ENCODE peak calls at places on chromosomes 11 and 22, in eight cellular contexts. H is IMR-90, V is uterus, L is transverse colon, X is ovary, Q is A549, M is lower leg skin, A is spleen. Y is an unnamed sample.

GRCh38 chr22:32473388-32473952 is 1.1 kb upstream of the FBXO7 start:
- DNase-seq in H (peak; percentile 70), V (peak; percentile 16), L (peak; percentile 30), X (peak; percentile 30), Q (peak; percentile 63), M (no peak), A (no peak), Y (peak; percentile 11)

GRCh38 chr11:71153005-71153395 is 99.4 kb downstream of the SHANK2 start:
- DNase-seq in H (peak; percentile 31), V (no peak), L (peak; percentile 13), X (no peak), Q (peak; percentile 38), M (no peak), A (no peak), Y (no peak)

GRCh38 chr11:67640758-67641113 is 1.2 kb upstream of the TBX10 start:
- DNase-seq in H (no peak), V (no peak), L (no peak), X (no peak), Q (no peak), M (no peak), A (no peak), Y (no peak)

GRCh38 chr11:9047986-9048522 is 43.3 kb downstream of the SCUBE2 start:
- DNase-seq in H (peak; percentile 34), V (no peak), L (no peak), X (no peak), Q (no peak), M (no peak), A (no peak), Y (no peak)

GRCh38 chr11:58900479-58901420 is 38.5 kb upstream of the GLYATL1 start:
- DNase-seq in H (peak; percentile 73), V (no peak), L (peak; percentile 82), X (no peak), Q (peak; percentile 85), M (peak; percentile 60), A (peak; percentile 78), Y (peak; percentile 70)

GRCh38 chr11:69257134-69257533 is 36.8 kb upstream of the MYEOV start:
- DNase-seq in H (no peak), V (no peak), L (no peak), X (no peak), Q (no peak), M (no peak), A (peak; percentile 51), Y (no peak)

GRCh38 chr22:30813936-30814335 is 119.3 kb downstream of the OSBP2 start:
- DNase-seq in H (no peak), V (no peak), L (no peak), X (no peak), Q (no peak), M (no peak), A (no peak), Y (no peak)

GRCh38 chr11:116866774-116867455 is 29.5 kb upstream of the APOA1 start:
- DNase-seq in H (no peak), V (no peak), L (no peak), X (no peak), Q (no peak), M (no peak), A (no peak), Y (no peak)

GRCh38 chr22:48210812-48211211 is 1448.4 kb downstream of the TBC1D22A start:
- DNase-seq in H (no peak), V (no peak), L (no peak), X (no peak), Q (no peak), M (no peak), A (no peak), Y (no peak)

GRCh38 chr11:12680940-12681258 is 6.7 kb downstream of the TEAD1 start:
- DNase-seq in H (no peak), V (no peak), L (no peak), X (no peak), Q (no peak), M (no peak), A (no peak), Y (no peak)

GRCh38 chr11:17209939-17210245 is 2.1 kb upstream of the PIK3C2A start:
- DNase-seq in H (no peak), V (no peak), L (no peak), X (no peak), Q (no peak), M (no peak), A (no peak), Y (no peak)

GRCh38 chr11:110251837-110252236 is 44.6 kb downstream of the RDX start:
- DNase-seq in H (peak; percentile 65), V (no peak), L (no peak), X (no peak), Q (peak; percentile 31), M (no peak), A (no peak), Y (no peak)

GRCh38 chr11:108203075-108203474 is 19.4 kb downstream of the NPAT start:
- DNase-seq in H (no peak), V (no peak), L (no peak), X (no peak), Q (no peak), M (no peak), A (no peak), Y (no peak)

GRCh38 chr22:38202437-38203089 is 769 bp downstream of the MAFF start:
- DNase-seq in H (peak; percentile 92), V (peak; percentile 89), L (peak; percentile 88), X (peak; percentile 95), Q (peak; percentile 60), M (peak; percentile 89), A (peak; percentile 93), Y (no peak)

GRCh38 chr11:94546886-94547285 is 3.2 kb downstream of the FUT4 start:
- DNase-seq in H (no peak), V (no peak), L (peak; percentile 73), X (no peak), Q (no peak), M (no peak), A (no peak), Y (no peak)
- TF ChIP-seq POLR2A in H (no peak), V (no peak), L (peak; percentile 70), X (no peak), Q (no peak), M (no peak), A (no peak), Y (no peak)

GRCh38 chr11:73760680-73761402 is at the start of gene RAB6A:
- DNase-seq in H (peak; percentile 100), V (peak; percentile 100), L (peak; percentile 100), X (peak; percentile 100), Q (peak; percentile 99), M (peak; percentile 100), A (peak; percentile 100), Y (peak; percentile 92)
- TF ChIP-seq POLR2A in H (peak; percentile 81), V (peak; percentile 93), L (peak; percentile 90), X (peak; percentile 82), Q (peak; percentile 86), M (no peak), A (peak; percentile 75), Y (peak; percentile 91)

GRCh38 chr22:21918466-21919185 is 34.0 kb downstream of the PPM1F start:
- DNase-seq in H (no peak), V (no peak), L (no peak), X (peak; percentile 4), Q (no peak), M (no peak), A (no peak), Y (no peak)
- TF ChIP-seq POLR2A in H (no peak), V (no peak), L (no peak), X (no peak), Q (no peak), M (no peak), A (no peak), Y (no peak)

DNA sequence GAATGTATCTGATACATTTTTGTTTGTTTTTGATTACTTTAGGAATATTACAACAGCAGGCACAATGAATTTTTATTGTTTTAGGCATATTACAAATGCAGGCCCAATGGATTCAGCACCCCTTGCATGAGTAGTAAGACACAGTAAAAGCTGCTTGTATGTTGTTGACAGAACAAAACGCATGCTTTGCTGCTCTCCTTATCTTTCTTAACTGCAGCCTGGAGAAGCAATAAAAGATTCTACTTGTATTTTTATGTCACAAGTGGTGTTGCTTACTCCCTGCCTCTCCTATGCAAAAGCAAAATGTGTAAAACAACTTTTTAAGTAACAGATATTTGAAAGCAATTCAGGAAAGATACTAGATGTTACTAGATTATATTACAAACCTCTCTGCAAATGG is 73.9 kb downstream of the TRPC6 start:
- DNase-seq in H (no peak), V (no peak), L (no peak), X (no peak), Q (no peak), M (no peak), A (no peak), Y (no peak)
- TF ChIP-seq POLR2A in H (no peak), V (no peak), L (no peak), X (no peak), Q (no peak), M (no peak), A (no peak), Y (no peak)

DNA sequence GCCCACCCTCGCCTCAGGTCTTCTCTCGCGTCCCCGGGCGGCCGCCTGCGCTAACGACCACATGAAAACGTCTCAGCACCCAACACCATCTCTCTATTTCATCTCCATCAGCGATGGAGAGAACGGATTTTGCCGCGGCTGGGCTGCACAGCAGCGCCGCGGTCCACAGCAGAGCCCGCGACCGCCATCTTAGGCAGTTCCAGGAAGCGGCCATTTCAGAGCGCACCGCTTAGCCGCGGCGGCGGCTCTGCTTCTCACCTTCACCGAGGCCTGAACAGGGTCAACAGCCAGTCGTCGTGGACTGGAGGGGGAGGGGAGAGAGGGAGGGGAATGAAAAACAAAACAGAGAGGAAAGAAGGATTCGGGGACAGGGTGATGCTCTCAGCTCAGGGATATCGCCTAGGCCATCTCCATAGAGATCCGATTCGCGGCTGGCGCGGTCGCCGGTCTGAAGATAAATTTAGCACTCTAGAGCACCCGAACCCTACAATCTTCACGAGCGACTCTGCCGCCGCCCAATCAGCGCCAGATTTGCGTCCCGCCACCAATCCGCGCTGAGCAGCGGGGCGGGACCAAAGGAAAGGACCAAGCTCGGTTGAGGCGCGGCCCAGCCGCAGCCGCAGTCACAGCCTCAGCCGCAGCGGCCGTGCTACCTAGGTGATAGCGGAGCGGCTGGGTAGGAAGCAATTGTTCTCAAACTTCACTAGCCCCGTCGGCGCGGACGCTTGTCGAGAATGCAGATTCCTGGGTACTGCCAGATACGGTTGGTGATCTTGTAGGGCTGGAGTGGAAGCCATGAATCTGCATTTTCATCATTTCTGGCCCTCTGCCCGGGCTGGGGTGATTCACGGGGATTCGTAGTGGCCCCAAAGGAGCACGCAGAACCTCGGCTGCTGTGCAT is at the start of gene ZBED5:
- DNase-seq in H (peak; percentile 97), V (peak; percentile 98), L (peak; percentile 98), X (peak; percentile 96), Q (peak; percentile 98), M (peak; percentile 98), A (peak; percentile 99), Y (peak; percentile 80)
- TF ChIP-seq POLR2A in H (peak; percentile 92), V (peak; percentile 98), L (peak; percentile 99), X (peak; percentile 95), Q (peak; percentile 76), M (peak; percentile 60), A (peak; percentile 69), Y (peak; percentile 78)